ENCODE peak calls at places on chromosome 2, in four cellular contexts. Z is NCI-H1436, B is NCI-H1092 treated with DMSO at 0.1 percent for 48 hours, L is Right ventricle myocardium superior. E is an unnamed sample.

GRCh38 chr2:6493669-6494068 is 372.0 kb downstream of the CMPK2 start:
- DNase-seq in Z (no peak), B (no peak), L (no peak), E (no peak)

GRCh38 chr2:67599561-67599960 is 202.4 kb downstream of the ETAA1 start:
- DNase-seq in Z (no peak), B (no peak), L (no peak), E (no peak)

GRCh38 chr2:237488295-237488694 is 1.2 kb downstream of the MLPH start:
- DNase-seq in Z (no peak), B (no peak), L (no peak), E (no peak)

GRCh38 chr2:3498783-3499394 is 20.4 kb downstream of the ADI1 start:
- DNase-seq in Z (no peak), B (no peak), L (no peak), E (no peak)

GRCh38 chr2:20040489-20041172 is 10.8 kb downstream of the LAPTM4A start:
- DNase-seq in Z (no peak), B (no peak), L (no peak), E (no peak)

GRCh38 chr2:98505311-98505808 is 60.7 kb downstream of the INPP4A start:
- DNase-seq in Z (no peak), B (no peak), L (peak), E (no peak)

GRCh38 chr2:227871375-227871788 is at the start of gene DAW1:
- DNase-seq in Z (peak), B (no peak), L (peak), E (no peak)

GRCh38 chr2:207048421-207048820 is 109.1 kb downstream of the CPO start:
- DNase-seq in Z (no peak), B (no peak), L (no peak), E (no peak)

GRCh38 chr2:220509921-220510320 is 882.5 kb downstream of the SLC4A3 start:
- DNase-seq in Z (peak), B (no peak), L (no peak), E (no peak)

GRCh38 chr2:38121481-38121880 is 45.5 kb upstream of the CYP1B1 start:
- DNase-seq in Z (no peak), B (no peak), L (no peak), E (no peak)

GRCh38 chr2:11870064-11870463 is 123.6 kb downstream of the LPIN1 start:
- DNase-seq in Z (no peak), B (no peak), L (no peak), E (no peak)

GRCh38 chr2:152403395-152403794 is 68.4 kb downstream of the FMNL2 start:
- DNase-seq in Z (no peak), B (no peak), L (no peak), E (no peak)

GRCh38 chr2:96267159-96267971 is 1.3 kb downstream of the CIAO1 start:
- DNase-seq in Z (peak), B (no peak), L (peak), E (no peak)

GRCh38 chr2:241049739-241050623 is 51.6 kb downstream of the SNED1 start:
- DNase-seq in Z (no peak), B (no peak), L (no peak), E (peak)

GRCh38 chr2:3102081-3102914 is 275.3 kb downstream of the EIPR1 start:
- DNase-seq in Z (no peak), B (no peak), L (no peak), E (peak)

GRCh38 chr2:43051316-43051715 is 175.1 kb downstream of the ZFP36L2 start:
- DNase-seq in Z (no peak), B (no peak), L (no peak), E (peak)

GRCh38 chr2:148201075-148202004 is 180.4 kb downstream of the MBD5 start:
- DNase-seq in Z (no peak), B (no peak), L (peak), E (peak)

GRCh38 chr2:206915136-206915535 is 24.2 kb upstream of the CPO start:
- DNase-seq in Z (no peak), B (no peak), L (no peak), E (no peak)

GRCh38 chr2:158192515-158193234 is 91.0 kb downstream of the UPP2 start:
- DNase-seq in Z (no peak), B (no peak), L (no peak), E (no peak)

GRCh38 chr2:135819211-135819610 is 17.8 kb downstream of the LCT start:
- DNase-seq in Z (peak), B (no peak), L (no peak), E (no peak)

GRCh38 chr2:128357561-128358370 is 39.1 kb upstream of the HS6ST1 start:
- DNase-seq in Z (no peak), B (no peak), L (no peak), E (no peak)

GRCh38 chr2:173602153-173602552 is 247.5 kb downstream of the CDCA7 start:
- DNase-seq in Z (no peak), B (no peak), L (no peak), E (no peak)